ENCODE peak calls at places on chromosomes 1 and 21, in five cellular contexts. X, B, W, U and C are unnamed samples.

GRCh38 chr21:37525810-37526209 is 159.2 kb downstream of the DYRK1A start:
- DNase-seq in X (peak), B (no peak), W (no peak), U (no peak), C (peak)

GRCh38 chr1:219265026-219265515 is 91.4 kb downstream of the LYPLAL1 start:
- DNase-seq in X (no peak), B (no peak), W (no peak), U (no peak), C (no peak)

GRCh38 chr1:201498621-201499020 is 8.3 kb downstream of the CSRP1 start:
- DNase-seq in X (no peak), B (no peak), W (no peak), U (no peak), C (no peak)

GRCh38 chr1:173149887-173150286 is 57.2 kb downstream of the TNFSF4 start:
- DNase-seq in X (peak), B (no peak), W (peak), U (no peak), C (peak)

GRCh38 chr21:42518216-42518615 is 4.6 kb downstream of the SLC37A1 start:
- DNase-seq in X (peak), B (peak), W (peak), U (no peak), C (peak)

GRCh38 chr1:92877792-92878191 is 46.0 kb downstream of the RPL5 start:
- DNase-seq in X (peak), B (no peak), W (no peak), U (no peak), C (peak)

GRCh38 chr1:121595089-121595488 is 410.3 kb downstream of the SRGAP2C start:
- DNase-seq in X (no peak), B (no peak), W (no peak), U (no peak), C (no peak)

GRCh38 chr1:211633523-211633843 is 41.9 kb downstream of the NEK2 start:
- DNase-seq in X (no peak), B (no peak), W (no peak), U (no peak), C (no peak)

GRCh38 chr1:222370911-222371717 is 176.8 kb downstream of the HHIPL2 start:
- DNase-seq in X (peak), B (peak), W (no peak), U (no peak), C (peak)

GRCh38 chr1:108878678-108879077 is 1.9 kb downstream of the GPSM2 start:
- DNase-seq in X (no peak), B (no peak), W (no peak), U (no peak), C (no peak)

GRCh38 chr1:10267946-10268345 is 57.6 kb downstream of the KIF1B start:
- DNase-seq in X (no peak), B (no peak), W (no peak), U (no peak), C (no peak)

GRCh38 chr1:192521734-192522133 is 53.8 kb upstream of the RGS1 start:
- DNase-seq in X (no peak), B (no peak), W (no peak), U (no peak), C (no peak)

GRCh38 chr1:179310721-179311120 is 17.1 kb downstream of the SOAT1 start:
- DNase-seq in X (peak), B (no peak), W (no peak), U (no peak), C (peak)

GRCh38 chr21:26444646-26445045 is 128.4 kb downstream of the CYYR1 start:
- DNase-seq in X (no peak), B (no peak), W (no peak), U (no peak), C (no peak)

GRCh38 chr21:26443867-26444266 is 129.2 kb downstream of the CYYR1 start:
- DNase-seq in X (no peak), B (no peak), W (no peak), U (no peak), C (no peak)

GRCh38 chr21:26447932-26448331 is 125.2 kb downstream of the CYYR1 start:
- DNase-seq in X (no peak), B (peak), W (no peak), U (no peak), C (peak)

GRCh38 chr21:26443291-26443690 is 129.8 kb downstream of the CYYR1 start:
- DNase-seq in X (no peak), B (no peak), W (no peak), U (no peak), C (no peak)

DNA sequence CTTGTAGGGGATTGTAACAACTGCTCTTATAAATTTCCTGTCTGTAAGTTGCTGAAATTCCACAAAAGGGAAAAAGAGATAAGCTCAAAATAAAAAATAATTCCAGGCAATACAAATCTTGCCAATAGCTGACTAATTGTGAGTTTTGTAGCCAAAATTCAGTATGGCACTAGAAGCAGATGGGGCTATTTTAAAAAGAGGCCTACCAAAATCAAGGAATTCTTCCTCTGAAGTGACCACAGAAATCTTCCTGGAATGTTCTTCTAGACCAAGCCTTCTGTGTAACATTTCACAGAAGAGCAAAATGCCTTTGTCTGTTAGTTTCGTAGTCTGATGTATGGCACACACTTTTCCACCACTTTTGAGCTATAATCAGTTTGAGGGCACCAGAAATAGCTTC is 127.6 kb downstream of the CYYR1 start:
- DNase-seq in X (peak), B (no peak), W (no peak), U (no peak), C (peak)
- H3K4me2 ChIP-seq in X (no peak), B (no peak), W (no peak), U (no peak), C (no peak)

DNA sequence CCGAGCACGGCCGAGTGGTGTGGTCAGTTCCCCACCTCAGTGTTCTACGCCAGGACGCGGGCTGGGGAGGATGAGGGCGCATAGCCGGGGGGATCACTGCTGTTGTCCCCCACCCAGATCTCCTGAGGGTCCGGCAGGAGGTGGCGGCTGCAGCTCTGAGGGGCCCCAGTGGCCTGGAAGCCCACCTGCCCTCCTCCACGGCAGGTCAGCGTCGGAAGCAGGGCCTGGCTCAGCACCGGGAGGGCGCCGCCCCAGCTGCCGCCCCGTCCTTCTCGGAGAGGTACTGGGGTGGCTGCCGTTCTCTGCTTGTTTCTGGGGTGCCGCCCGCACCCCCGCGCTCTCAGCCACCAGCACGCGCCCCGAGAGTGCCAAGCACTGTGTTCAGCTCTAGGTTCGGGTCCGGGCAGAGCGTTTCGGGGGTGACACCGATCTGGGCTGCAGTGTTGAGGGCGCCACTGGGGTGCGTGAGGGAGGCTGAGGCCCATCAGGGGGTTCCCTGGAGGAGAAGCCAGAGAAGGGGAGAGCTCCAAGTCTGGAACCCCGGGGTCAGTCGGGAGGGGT is 17.4 kb downstream of the SAMD11 start:
- DNase-seq in X (no peak), B (no peak), W (no peak), U (no peak), C (no peak)
- H2BK120ac ChIP-seq in X (peak), B (peak), W (peak), U (no peak), C (peak)

GRCh38 chr1:87149166-87150065 is 179.3 kb upstream of the LMO4 start:
- DNase-seq in X (peak), B (peak), W (peak), U (peak), C (peak)
- H3K4me2 ChIP-seq in X (peak), B (no peak), W (no peak), U (no peak), C (no peak)

GRCh38 chr1:232447125-232447524 is 182.8 kb downstream of the SIPA1L2 start:
- DNase-seq in X (no peak), B (no peak), W (no peak), U (no peak), C (no peak)
- H2BK120ac ChIP-seq in X (no peak), B (no peak), W (no peak), U (no peak), C (no peak)

DNA sequence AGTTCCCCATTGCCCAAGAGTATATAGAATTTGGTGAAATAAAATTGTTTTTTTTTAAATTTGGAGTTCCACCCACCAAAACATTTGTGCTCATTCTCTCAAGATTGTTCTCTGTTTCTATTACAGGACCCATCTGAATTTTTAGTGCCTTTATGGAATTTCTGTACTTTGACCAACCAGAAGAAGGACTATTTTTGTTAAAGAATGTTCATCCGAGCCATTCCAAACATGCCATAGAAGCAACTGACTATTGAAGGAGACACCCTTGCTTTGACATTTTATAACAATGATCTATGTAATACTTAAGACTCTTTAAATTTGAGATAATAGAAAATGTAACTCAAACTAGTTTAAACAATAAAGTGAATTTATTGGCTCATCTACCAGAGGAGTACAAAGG is 655.7 kb upstream of the ADAMTS5 start:
- DNase-seq in X (no peak), B (no peak), W (no peak), U (no peak), C (no peak)
- H3K4me2 ChIP-seq in X (no peak), B (no peak), W (no peak), U (no peak), C (no peak)

DNA sequence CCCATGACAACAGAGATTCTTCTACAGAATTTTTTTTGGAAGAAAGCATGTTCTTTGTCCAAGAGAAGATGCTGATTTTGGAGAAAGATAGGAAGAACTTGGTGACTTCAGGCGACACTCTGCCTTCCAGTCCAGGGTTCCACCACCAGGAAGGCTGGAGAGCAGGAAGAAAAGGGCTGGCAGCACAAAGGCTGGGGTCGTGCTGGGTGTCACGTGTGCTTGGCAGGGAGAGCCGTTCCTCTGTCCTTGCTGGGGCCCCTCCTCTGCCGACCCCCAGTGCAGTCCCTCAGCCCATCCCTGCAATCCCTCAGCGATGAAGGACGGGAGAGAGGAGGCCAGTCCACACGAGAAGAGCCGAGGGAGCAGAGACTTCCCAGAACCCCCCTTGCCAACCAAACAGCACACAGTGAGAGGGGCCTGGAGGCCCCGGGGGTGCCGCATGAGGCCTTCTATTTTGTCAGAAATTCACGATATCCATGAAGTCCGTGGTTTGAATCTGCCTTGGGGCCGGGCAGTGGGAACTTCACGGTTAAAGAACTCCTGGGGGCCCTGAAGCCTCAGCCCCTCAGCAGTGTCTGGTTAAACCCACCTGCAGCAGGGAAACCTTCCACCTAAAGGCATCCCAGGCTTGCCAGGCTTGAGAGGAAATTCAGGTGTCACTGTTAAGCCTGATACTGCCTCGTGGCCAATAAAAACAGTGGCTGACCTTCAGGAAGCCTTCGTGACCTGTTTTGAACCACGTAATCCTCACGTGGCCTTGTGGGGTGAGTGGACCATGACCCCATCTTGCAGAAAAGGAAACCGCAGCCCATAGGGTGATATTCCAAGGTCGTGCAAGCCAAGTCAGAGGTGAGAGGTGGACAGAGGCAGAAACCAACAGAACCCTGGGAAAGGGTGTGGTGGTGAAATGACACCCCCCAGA is 3.4 kb downstream of the KRTAP10-12 start:
- DNase-seq in X (no peak), B (no peak), W (no peak), U (no peak), C (no peak)
- H2BK120ac ChIP-seq in X (no peak), B (no peak), W (no peak), U (no peak), C (no peak)

GRCh38 chr1:228860911-228861829 is 125.9 kb downstream of the RHOU start:
- DNase-seq in X (peak), B (no peak), W (peak), U (peak), C (peak)
- H3K4me2 ChIP-seq in X (no peak), B (no peak), W (peak), U (no peak), C (peak)

GRCh38 chr1:185837711-185838110 is 103.5 kb downstream of the HMCN1 start:
- DNase-seq in X (peak), B (peak), W (no peak), U (no peak), C (no peak)

GRCh38 chr1:185840880-185841279 is 106.7 kb downstream of the HMCN1 start:
- DNase-seq in X (no peak), B (no peak), W (no peak), U (no peak), C (no peak)

GRCh38 chr1:185838111-185838510 is 103.9 kb downstream of the HMCN1 start:
- DNase-seq in X (no peak), B (no peak), W (no peak), U (no peak), C (no peak)

GRCh38 chr1:185834371-185834900 is 100.2 kb downstream of the HMCN1 start:
- DNase-seq in X (no peak), B (no peak), W (no peak), U (no peak), C (peak)

GRCh38 chr1:185835191-185835590 is 101.0 kb downstream of the HMCN1 start:
- DNase-seq in X (no peak), B (no peak), W (no peak), U (no peak), C (no peak)
- H2BK120ac ChIP-seq in X (no peak), B (no peak), W (no peak), U (no peak), C (no peak)

GRCh38 chr1:56450004-56450666 is 129.2 kb downstream of the PLPP3 start:
- DNase-seq in X (no peak), B (peak), W (no peak), U (peak), C (no peak)
- H3K4me2 ChIP-seq in X (no peak), B (no peak), W (no peak), U (no peak), C (no peak)